ENCODE peak calls at places on chromosomes 11 and 22, in seven cellular contexts. One of them, this sample, is unnamed.

GRCh38 chr11:120830092-120830491 is 193.8 kb upstream of the TBCEL start:
- ATAC-seq in GM12878: no peak
- ATAC-seq in K562: no peak
- ATAC-seq in HCT116: no peak
- ATAC-seq in HepG2: no peak
- ATAC-seq in GM23338: no peak
- ATAC-seq in Panc1: no peak
- ATAC-seq in this sample: no peak

GRCh38 chr11:23988381-23989006 is 508.4 kb upstream of the LUZP2 start:
- ATAC-seq in HepG2: no peak
- ATAC-seq in GM12878: no peak
- ATAC-seq in GM23338: no peak
- ATAC-seq in Panc1: no peak
- ATAC-seq in K562: no peak
- ATAC-seq in HCT116: no peak
- ATAC-seq in this sample: no peak

GRCh38 chr11:133991101-133991500 is 34.3 kb upstream of the IGSF9B start:
- ATAC-seq in K562: no peak
- ATAC-seq in Panc1: no peak
- ATAC-seq in HepG2: no peak
- ATAC-seq in GM12878: no peak
- ATAC-seq in HCT116: no peak
- ATAC-seq in GM23338: no peak
- ATAC-seq in this sample: no peak

GRCh38 chr11:94563848-94564442 is 3.2 kb upstream of the PIWIL4 start:
- ATAC-seq in Panc1: peak
- ATAC-seq in K562: peak
- ATAC-seq in GM23338: peak
- ATAC-seq in HepG2: no peak
- ATAC-seq in HCT116: peak
- ATAC-seq in GM12878: no peak
- ATAC-seq in this sample: no peak

GRCh38 chr22:33270596-33270995 is 212.4 kb upstream of the SYN3 start:
- ATAC-seq in Panc1: no peak
- ATAC-seq in HCT116: no peak
- ATAC-seq in HepG2: peak
- ATAC-seq in K562: no peak
- ATAC-seq in GM23338: no peak
- ATAC-seq in GM12878: no peak
- ATAC-seq in this sample: no peak

GRCh38 chr11:128195057-128195751 is 392.2 kb downstream of the ETS1 start:
- ATAC-seq in GM23338: no peak
- ATAC-seq in HepG2: no peak
- ATAC-seq in HCT116: no peak
- ATAC-seq in K562: no peak
- ATAC-seq in Panc1: no peak
- ATAC-seq in GM12878: peak
- ATAC-seq in this sample: peak

GRCh38 chr11:43164831-43165230 is 147.0 kb upstream of the API5 start:
- ATAC-seq in GM12878: no peak
- ATAC-seq in Panc1: no peak
- ATAC-seq in HCT116: no peak
- ATAC-seq in GM23338: no peak
- ATAC-seq in K562: no peak
- ATAC-seq in HepG2: no peak
- ATAC-seq in this sample: no peak

GRCh38 chr11:93653080-93653479 is 8.4 kb upstream of the CEP295 start:
- ATAC-seq in GM23338: no peak
- ATAC-seq in HCT116: no peak
- ATAC-seq in K562: no peak
- ATAC-seq in GM12878: peak
- ATAC-seq in HepG2: no peak
- ATAC-seq in Panc1: no peak
- ATAC-seq in this sample: no peak

GRCh38 chr11:121563900-121564822 is 111.4 kb upstream of the SORL1-AS1 start:
- ATAC-seq in K562: no peak
- ATAC-seq in Panc1: no peak
- ATAC-seq in GM12878: no peak
- ATAC-seq in HepG2: peak
- ATAC-seq in GM23338: no peak
- ATAC-seq in HCT116: no peak
- ATAC-seq in this sample: no peak

GRCh38 chr11:64065141-64065465 is 29.4 kb downstream of the FLRT1 start:
- ATAC-seq in GM12878: no peak
- ATAC-seq in GM23338: no peak
- ATAC-seq in HCT116: no peak
- ATAC-seq in Panc1: no peak
- ATAC-seq in HepG2: no peak
- ATAC-seq in K562: no peak
- ATAC-seq in this sample: no peak

GRCh38 chr11:114135737-114136151 is 76.2 kb downstream of the ZBTB16 start:
- ATAC-seq in HepG2: no peak
- ATAC-seq in K562: peak
- ATAC-seq in GM12878: no peak
- ATAC-seq in GM23338: peak
- ATAC-seq in HCT116: no peak
- ATAC-seq in Panc1: no peak
- ATAC-seq in this sample: no peak

GRCh38 chr11:18633256-18634139 is 644 bp downstream of the SPTY2D1 start:
- ATAC-seq in Panc1: no peak
- ATAC-seq in K562: peak
- ATAC-seq in GM12878: peak
- ATAC-seq in GM23338: no peak
- ATAC-seq in HCT116: no peak
- ATAC-seq in HepG2: peak
- ATAC-seq in this sample: no peak

GRCh38 chr11:36403661-36404060 is 106.4 kb downstream of the TRAF6 start:
- ATAC-seq in GM12878: no peak
- ATAC-seq in Panc1: no peak
- ATAC-seq in HCT116: no peak
- ATAC-seq in K562: no peak
- ATAC-seq in HepG2: no peak
- ATAC-seq in GM23338: no peak
- ATAC-seq in this sample: no peak

GRCh38 chr22:30047364-30047738 is 32.9 kb upstream of the HORMAD2 start:
- ATAC-seq in Panc1: no peak
- ATAC-seq in GM12878: peak
- ATAC-seq in HepG2: peak
- ATAC-seq in HCT116: no peak
- ATAC-seq in K562: peak
- ATAC-seq in GM23338: peak
- ATAC-seq in this sample: no peak

GRCh38 chr22:46830001-46830715 is 67.7 kb downstream of the TBC1D22A start:
- ATAC-seq in HCT116: no peak
- ATAC-seq in HepG2: no peak
- ATAC-seq in Panc1: no peak
- ATAC-seq in GM23338: no peak
- ATAC-seq in GM12878: no peak
- ATAC-seq in K562: no peak
- ATAC-seq in this sample: peak

GRCh38 chr11:3950996-3951662 is 95.7 kb downstream of the STIM1 start:
- ATAC-seq in HCT116: no peak
- ATAC-seq in Panc1: peak
- ATAC-seq in HepG2: peak
- ATAC-seq in GM23338: peak
- ATAC-seq in GM12878: no peak
- ATAC-seq in K562: peak
- ATAC-seq in this sample: peak

GRCh38 chr11:1922411-1923113 is 3.1 kb downstream of the TNNT3 start:
- ATAC-seq in Panc1: no peak
- ATAC-seq in HepG2: no peak
- ATAC-seq in K562: no peak
- ATAC-seq in GM23338: no peak
- ATAC-seq in HCT116: no peak
- ATAC-seq in GM12878: no peak
- ATAC-seq in this sample: no peak

GRCh38 chr11:43504316-43504950 is 145.7 kb downstream of the TTC17 start:
- ATAC-seq in K562: peak
- ATAC-seq in GM12878: peak
- ATAC-seq in Panc1: peak
- ATAC-seq in HCT116: peak
- ATAC-seq in GM23338: peak
- ATAC-seq in HepG2: peak
- ATAC-seq in this sample: no peak

GRCh38 chr11:1087961-1088926 is 13.6 kb downstream of the MUC2 start:
- ATAC-seq in GM12878: no peak
- ATAC-seq in HCT116: peak
- ATAC-seq in GM23338: peak
- ATAC-seq in HepG2: no peak
- ATAC-seq in K562: peak
- ATAC-seq in Panc1: no peak
- ATAC-seq in this sample: no peak

GRCh38 chr11:24637520-24637919 is 140.7 kb downstream of the LUZP2 start:
- ATAC-seq in K562: no peak
- ATAC-seq in HCT116: no peak
- ATAC-seq in GM12878: no peak
- ATAC-seq in HepG2: no peak
- ATAC-seq in GM23338: no peak
- ATAC-seq in Panc1: no peak
- ATAC-seq in this sample: no peak

GRCh38 chr11:32402836-32403235 is 32.5 kb downstream of the WT1 start:
- ATAC-seq in HCT116: no peak
- ATAC-seq in HepG2: no peak
- ATAC-seq in GM12878: no peak
- ATAC-seq in K562: no peak
- ATAC-seq in GM23338: no peak
- ATAC-seq in Panc1: no peak
- ATAC-seq in this sample: no peak

GRCh38 chr11:13009921-13010736 is 1.0 kb downstream of the RASSF10 start:
- ATAC-seq in GM23338: peak
- ATAC-seq in K562: no peak
- ATAC-seq in HCT116: no peak
- ATAC-seq in GM12878: no peak
- ATAC-seq in Panc1: no peak
- ATAC-seq in HepG2: no peak
- ATAC-seq in this sample: peak

GRCh38 chr11:89477175-89477574 is 14.0 kb downstream of the NOX4 start:
- ATAC-seq in GM23338: peak
- ATAC-seq in Panc1: no peak
- ATAC-seq in HCT116: peak
- ATAC-seq in GM12878: no peak
- ATAC-seq in HepG2: peak
- ATAC-seq in K562: no peak
- ATAC-seq in this sample: no peak

GRCh38 chr11:130439160-130439519 is 9.3 kb upstream of the ADAMTS15 start:
- ATAC-seq in GM12878: no peak
- ATAC-seq in HepG2: no peak
- ATAC-seq in Panc1: no peak
- ATAC-seq in GM23338: no peak
- ATAC-seq in K562: no peak
- ATAC-seq in HCT116: no peak
- ATAC-seq in this sample: no peak

GRCh38 chr11:83054001-83054400 is 17.7 kb downstream of the RAB30 start:
- ATAC-seq in GM12878: peak
- ATAC-seq in HepG2: no peak
- ATAC-seq in Panc1: no peak
- ATAC-seq in K562: peak
- ATAC-seq in GM23338: no peak
- ATAC-seq in HCT116: no peak
- ATAC-seq in this sample: no peak

GRCh38 chr11:77175021-77175842 is 47.2 kb downstream of the MYO7A start:
- ATAC-seq in K562: no peak
- ATAC-seq in Panc1: no peak
- ATAC-seq in HCT116: no peak
- ATAC-seq in GM12878: peak
- ATAC-seq in GM23338: peak
- ATAC-seq in HepG2: no peak
- ATAC-seq in this sample: peak

GRCh38 chr11:65491614-65492386 is 7.0 kb upstream of the MALAT1 start:
- ATAC-seq in HepG2: peak
- ATAC-seq in GM23338: peak
- ATAC-seq in HCT116: peak
- ATAC-seq in Panc1: peak
- ATAC-seq in GM12878: peak
- ATAC-seq in K562: peak
- ATAC-seq in this sample: peak

DNA sequence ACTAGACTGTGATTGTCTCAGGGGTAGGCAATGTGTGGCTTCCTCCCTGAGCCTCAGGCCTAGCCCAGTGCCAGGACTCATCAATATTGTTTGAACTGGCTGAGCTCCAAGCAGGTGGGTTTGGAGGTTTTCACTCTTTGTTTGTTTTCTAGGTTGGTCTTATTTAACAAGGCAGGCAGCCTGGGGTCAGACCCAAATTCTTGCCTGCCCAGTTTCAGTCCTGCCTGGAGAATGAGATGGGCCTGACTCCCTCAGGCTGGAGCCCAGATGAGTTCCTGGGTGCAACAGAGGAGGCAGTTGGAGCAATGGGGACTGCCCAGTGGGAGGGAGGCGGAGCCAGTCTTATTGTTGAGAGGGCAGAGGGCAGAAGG is 28.3 kb upstream of the TP53I11 start:
- ATAC-seq in K562: no peak
- ATAC-seq in Panc1: peak
- ATAC-seq in HCT116: peak
- ATAC-seq in HepG2: peak
- ATAC-seq in GM23338: peak
- ATAC-seq in GM12878: no peak
- ATAC-seq in this sample: no peak
- TF ChIP-seq POLR2AphosphoS5 in K562: no peak
- TF ChIP-seq POLR2AphosphoS5 in Panc1: peak
- TF ChIP-seq POLR2AphosphoS5 in HCT116: no peak
- TF ChIP-seq POLR2AphosphoS5 in HepG2: no peak
- TF ChIP-seq POLR2AphosphoS5 in GM23338: no peak
- TF ChIP-seq POLR2AphosphoS5 in GM12878: no peak
- TF ChIP-seq POLR2AphosphoS5 in this sample: no peak

DNA sequence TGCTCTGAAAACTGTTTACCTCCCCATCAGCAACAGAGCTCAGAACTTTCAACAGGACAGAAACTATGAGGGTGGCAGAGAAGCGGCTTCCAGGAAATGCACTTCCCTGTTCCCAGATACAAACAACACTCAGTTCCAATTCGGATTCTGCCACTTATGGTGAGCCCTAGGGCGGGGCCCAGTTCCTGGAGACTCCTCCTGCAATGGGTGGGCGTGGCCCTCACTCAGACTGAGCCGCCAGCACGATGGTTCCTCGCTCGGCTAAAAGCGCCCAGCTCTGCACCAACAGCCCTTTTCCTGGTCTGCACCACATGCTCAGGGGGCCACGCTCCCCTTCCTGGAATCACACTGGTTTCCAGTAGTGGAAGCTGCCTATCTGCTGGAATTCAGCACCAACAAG is 314.1 kb downstream of the CTTN start:
- ATAC-seq in K562: peak
- ATAC-seq in HCT116: peak
- ATAC-seq in GM23338: peak
- ATAC-seq in HepG2: no peak
- ATAC-seq in Panc1: peak
- ATAC-seq in GM12878: no peak
- ATAC-seq in this sample: no peak
- TF ChIP-seq POLR2AphosphoS5 in K562: no peak
- TF ChIP-seq POLR2AphosphoS5 in HCT116: no peak
- TF ChIP-seq POLR2AphosphoS5 in GM23338: no peak
- TF ChIP-seq POLR2AphosphoS5 in HepG2: no peak
- TF ChIP-seq POLR2AphosphoS5 in Panc1: no peak
- TF ChIP-seq POLR2AphosphoS5 in GM12878: no peak
- TF ChIP-seq POLR2AphosphoS5 in this sample: no peak

GRCh38 chr22:50053861-50054260 is 4.2 kb downstream of the TTLL8 start:
- ATAC-seq in GM23338: no peak
- ATAC-seq in Panc1: no peak
- ATAC-seq in HepG2: no peak
- ATAC-seq in HCT116: no peak
- ATAC-seq in K562: no peak
- ATAC-seq in GM12878: no peak
- ATAC-seq in this sample: no peak
- TF ChIP-seq POLR2AphosphoS5 in GM23338: no peak
- TF ChIP-seq POLR2AphosphoS5 in Panc1: no peak
- TF ChIP-seq POLR2AphosphoS5 in HepG2: no peak
- TF ChIP-seq POLR2AphosphoS5 in HCT116: no peak
- TF ChIP-seq POLR2AphosphoS5 in K562: no peak
- TF ChIP-seq POLR2AphosphoS5 in GM12878: no peak
- TF ChIP-seq POLR2AphosphoS5 in this sample: no peak

GRCh38 chr11:33454264-33454663 is 197.1 kb downstream of the HIPK3 start:
- ATAC-seq in HepG2: no peak
- ATAC-seq in GM12878: no peak
- ATAC-seq in HCT116: no peak
- ATAC-seq in K562: no peak
- ATAC-seq in GM23338: no peak
- ATAC-seq in Panc1: no peak
- ATAC-seq in this sample: no peak
- TF ChIP-seq POLR2AphosphoS5 in HepG2: no peak
- TF ChIP-seq POLR2AphosphoS5 in GM12878: no peak
- TF ChIP-seq POLR2AphosphoS5 in HCT116: no peak
- TF ChIP-seq POLR2AphosphoS5 in K562: no peak
- TF ChIP-seq POLR2AphosphoS5 in GM23338: no peak
- TF ChIP-seq POLR2AphosphoS5 in Panc1: no peak
- TF ChIP-seq POLR2AphosphoS5 in this sample: no peak